ENCODE peak calls at places on chromosome 2, in four cellular contexts. M, O, Z and B are unnamed samples.
A peak's percentile ranks its signal among the peaks of the same experiment; 100 is the strongest.

GRCh38 chr2:47559079-47559684 is 156.2 kb downstream of the MSH2 start:
- DNase-seq in M (peak; percentile 4), Z (no peak), O (no peak), B (no peak)

GRCh38 chr2:120134263-120134662 is 88.9 kb downstream of the TMEM185B start:
- DNase-seq in O (peak; percentile 74), M (no peak), Z (no peak), B (no peak)

GRCh38 chr2:215793747-215794595 is 219.4 kb downstream of the MREG start:
- DNase-seq in M (no peak), Z (no peak), O (peak; percentile 93), B (no peak)

GRCh38 chr2:129777146-129777545 is 202.3 kb upstream of the RAB6C start:
- DNase-seq in Z (no peak), M (no peak), O (no peak), B (no peak)

GRCh38 chr2:778680-779350 is 101.6 kb upstream of the TMEM18 start:
- DNase-seq in O (no peak), M (no peak), Z (no peak), B (no peak)

GRCh38 chr2:30612371-30612770 is 165.3 kb downstream of the LCLAT1 start:
- DNase-seq in Z (no peak), O (peak; percentile 25), M (no peak), B (no peak)

GRCh38 chr2:2234398-2234797 is 96.7 kb downstream of the MYT1L start:
- DNase-seq in M (no peak), O (no peak), Z (no peak), B (no peak)

GRCh38 chr2:241818943-241819270 is 9.9 kb downstream of the NEU4 start:
- DNase-seq in Z (no peak), O (no peak), M (no peak), B (no peak)

GRCh38 chr2:82128051-82128450 is 1823.5 kb upstream of the LRRTM1 start:
- DNase-seq in Z (no peak), O (no peak), M (no peak), B (no peak)

GRCh38 chr2:176139170-176139611 is 9.7 kb downstream of the HOXD8 start:
- DNase-seq in Z (no peak), O (no peak), M (no peak), B (no peak)

GRCh38 chr2:45450633-45451032 is 160.4 kb downstream of the SRBD1 start:
- DNase-seq in Z (no peak), M (no peak), O (no peak), B (no peak)

GRCh38 chr2:172103471-172104292 is 982 bp upstream of the DLX2 start:
- DNase-seq in M (peak; percentile 51), Z (peak; percentile 75), O (peak; percentile 92), B (peak; percentile 38)

GRCh38 chr2:43636616-43637015 is 444 bp upstream of the PLEKHH2 start:
- DNase-seq in Z (no peak), M (no peak), O (no peak), B (no peak)

GRCh38 chr2:182595650-182596049 is 120.4 kb upstream of the DNAJC10 start:
- DNase-seq in Z (no peak), O (no peak), M (no peak), B (no peak)

GRCh38 chr2:143284087-143284675 is 155.0 kb downstream of the ARHGAP15 start:
- DNase-seq in Z (no peak), O (peak; percentile 66), M (no peak), B (no peak)

GRCh38 chr2:31075936-31076590 is 62.2 kb downstream of the GALNT14 start:
- DNase-seq in Z (no peak), M (no peak), O (no peak), B (no peak)

GRCh38 chr2:116809074-116809473 is 1005.4 kb upstream of the DDX18 start:
- DNase-seq in M (no peak), O (no peak), Z (no peak), B (no peak)

GRCh38 chr2:24164416-24164973 is 10.4 kb upstream of the FAM228A start:
- DNase-seq in Z (no peak), M (peak; percentile 11), O (no peak), B (no peak)